ENCODE peak calls at places on chromosomes 7 and 10, in five cellular contexts. G is epithelial cell of esophagus; J is CD8-positive, alpha-beta T cell; K is stimulated activated CD4-positive, alpha-beta T cell treated with anti-CD3 and anti-CD28 coated beads, TNF-alpha, amount 100 ng/mL, for 4 hours; D is nucleus accumbens. C is an unnamed sample.

GRCh38 chr7:1228535-1229333 is 3.9 kb upstream of the UNCX start:
- DNase-seq in G (no peak), J (no peak), K (no peak), D (no peak), C (no peak)

GRCh38 chr10:71396084-71396713 is 521 bp upstream of the CDH23 start:
- DNase-seq in G (peak), J (no peak), K (peak), D (no peak), C (peak)

GRCh38 chr7:40192036-40192435 is 57.2 kb downstream of the SUGCT start:
- DNase-seq in G (peak), J (no peak), K (no peak), D (no peak), C (no peak)

GRCh38 chr7:133984023-133984422 is 143.1 kb upstream of the LRGUK start:
- DNase-seq in G (peak), J (no peak), K (no peak), D (no peak), C (no peak)

GRCh38 chr10:1359599-1359955 is 303.4 kb downstream of the WDR37 start:
- DNase-seq in G (no peak), J (no peak), K (no peak), D (no peak), C (no peak)

GRCh38 chr7:24786941-24787340 is 29.7 kb upstream of the GSDME start:
- DNase-seq in G (peak), J (no peak), K (no peak), D (no peak), C (peak)

GRCh38 chr10:95170790-95171189 is 23.2 kb upstream of the ACSM6 start:
- DNase-seq in G (no peak), J (no peak), K (no peak), D (no peak), C (no peak)

GRCh38 chr7:74203157-74203556 is 6.6 kb upstream of the LAT2 start:
- DNase-seq in G (peak), J (no peak), K (no peak), D (no peak), C (peak)

GRCh38 chr7:366171-366916 is 76.4 kb downstream of the FOXL3 start:
- DNase-seq in G (peak), J (no peak), K (no peak), D (no peak), C (no peak)

GRCh38 chr10:3781458-3782098 is 3.4 kb downstream of the KLF6 start:
- DNase-seq in G (peak), J (no peak), K (no peak), D (no peak), C (peak)

GRCh38 chr7:85851571-85852193 is 664.8 kb upstream of the SEMA3D start:
- DNase-seq in G (peak), J (no peak), K (no peak), D (no peak), C (peak)

GRCh38 chr10:3067045-3067858 is at the start of gene PFKP:
- DNase-seq in G (peak), J (peak), K (peak), D (no peak), C (peak)

GRCh38 chr7:128932862-128933821 is 4.6 kb upstream of the IRF5 start:
- DNase-seq in G (no peak), J (no peak), K (no peak), D (no peak), C (no peak)

GRCh38 chr7:99029481-99030144 is 114.3 kb downstream of the SMURF1 start:
- DNase-seq in G (no peak), J (no peak), K (no peak), D (no peak), C (no peak)

GRCh38 chr7:909358-910329 is 33.3 kb downstream of the GET4 start:
- DNase-seq in G (peak), J (no peak), K (no peak), D (no peak), C (peak)

GRCh38 chr10:5168897-5169296 is 16.1 kb downstream of the AKR1C8 start:
- DNase-seq in G (no peak), J (no peak), K (no peak), D (no peak), C (no peak)

GRCh38 chr7:127943541-127944521 is 87.4 kb downstream of the LRRC4 start:
- DNase-seq in G (no peak), J (no peak), K (no peak), D (peak), C (peak)